ENCODE peak calls at places on chromosome 3, in eight cellular contexts. T is body of pancreas, F is tibial nerve, B is SK-N-SH, C is HepG2, V is adrenal gland, H is cardiac muscle cell, Q is tibial artery. Z is an unnamed sample. For H3K36me3, the result is how much of the 10 kb centered on the place peaks cover.

GRCh38 chr3:143998266-143998665 is 26.6 kb downstream of the DIPK2A start:
- DNase-seq in V (no peak), Q (peak), T (peak), C (no peak), B (no peak), F (peak), H (peak), Z (no peak)

GRCh38 chr3:143228405-143228804 is 108.8 kb downstream of the CHST2 start:
- DNase-seq in F (no peak), V (no peak), C (no peak), H (no peak), B (no peak), T (no peak), Q (no peak), Z (no peak)

GRCh38 chr3:153221748-153222162 is 59.7 kb downstream of the RAP2B start:
- DNase-seq in B (peak), H (peak), T (peak), F (peak), Q (peak), V (peak), C (no peak), Z (peak)

GRCh38 chr3:169505577-169506155 is 157.8 kb downstream of the MECOM start:
- DNase-seq in B (no peak), T (no peak), F (no peak), C (peak), Q (no peak), V (no peak), H (no peak), Z (no peak)

GRCh38 chr3:160390554-160391138 is 8.4 kb downstream of the IFT80 start:
- DNase-seq in B (no peak), H (no peak), V (no peak), C (no peak), T (no peak), Q (no peak), F (no peak), Z (no peak)

GRCh38 chr3:14549256-14549931 is 9.3 kb upstream of the GRIP2 start:
- DNase-seq in F (no peak), C (peak), V (no peak), H (no peak), T (no peak), B (peak), Q (no peak), Z (no peak)

GRCh38 chr3:31614162-31614921 is 81.6 kb downstream of the STT3B start:
- DNase-seq in F (no peak), V (no peak), C (no peak), B (no peak), H (no peak), Q (no peak), T (no peak), Z (no peak)

GRCh38 chr3:23629181-23629893 is 176.4 kb upstream of the UBE2E1 start:
- DNase-seq in F (no peak), C (no peak), T (peak), B (no peak), Q (no peak), H (peak), V (no peak), Z (no peak)

GRCh38 chr3:49006591-49007067 is 562 bp upstream of the WDR6 start:
- DNase-seq in B (peak), C (no peak), H (peak), F (no peak), T (peak), Q (peak), V (peak), Z (no peak)

GRCh38 chr3:115975353-115975752 is 352.0 kb downstream of the GAP43 start:
- DNase-seq in Q (no peak), H (peak), T (no peak), F (no peak), B (no peak), C (peak), V (no peak), Z (no peak)

GRCh38 chr3:4021162-4021561 is 221.9 kb downstream of the LRRN1 start:
- DNase-seq in Q (no peak), F (no peak), C (no peak), H (no peak), T (no peak), V (no peak), B (no peak), Z (no peak)

GRCh38 chr3:133535971-133536634 is 37.4 kb upstream of the CDV3 start:
- DNase-seq in T (peak), V (peak), H (peak), C (peak), B (no peak), Q (peak), F (peak), Z (no peak)

GRCh38 chr3:65342084-65342683 is 654.4 kb upstream of the ADAMTS9 start:
- DNase-seq in H (peak), C (peak), F (no peak), V (peak), Q (no peak), T (peak), B (no peak), Z (no peak)

GRCh38 chr3:183500349-183500748 is 55.2 kb downstream of the KLHL6 start:
- DNase-seq in V (no peak), F (no peak), C (no peak), Q (no peak), B (no peak), T (no peak), H (no peak), Z (no peak)

GRCh38 chr3:59809750-59810444 is 760.1 kb upstream of the CFAP20DC start:
- DNase-seq in T (peak), C (no peak), H (peak), V (no peak), F (peak), B (peak), Q (no peak), Z (no peak)

GRCh38 chr3:133888739-133889340 is 6.8 kb downstream of the RAB6B start:
- DNase-seq in B (no peak), F (no peak), H (no peak), V (no peak), T (no peak), C (no peak), Q (no peak), Z (peak)

GRCh38 chr3:172939651-172940293 is 189.2 kb downstream of the ECT2 start:
- DNase-seq in C (no peak), V (no peak), T (no peak), B (no peak), H (peak), F (no peak), Q (no peak), Z (no peak)

GRCh38 chr3:5274116-5274515 is 86.6 kb downstream of the EDEM1 start:
- DNase-seq in C (no peak), B (no peak), F (no peak), Q (no peak), H (no peak), V (no peak), T (no peak), Z (no peak)

GRCh38 chr3:182375921-182376320 is 417.4 kb upstream of the ATP11B start:
- DNase-seq in V (no peak), T (no peak), Q (no peak), B (no peak), C (no peak), F (no peak), H (no peak), Z (no peak)

GRCh38 chr3:174377096-174377495 is 482.0 kb upstream of the NAALADL2 start:
- DNase-seq in V (no peak), C (no peak), T (no peak), F (no peak), B (no peak), Q (no peak), H (no peak), Z (no peak)

GRCh38 chr3:155497930-155498647 is 204.6 kb upstream of the STRIT1 start:
- DNase-seq in F (no peak), T (no peak), H (peak), B (no peak), Q (no peak), C (peak), V (no peak), Z (no peak)

GRCh38 chr3:43477600-43477999 is 144.2 kb downstream of the ANO10 start:
- DNase-seq in T (peak), Q (no peak), F (no peak), B (no peak), V (peak), H (no peak), C (no peak), Z (no peak)

GRCh38 chr3:22960326-22960984 is 242.7 kb upstream of the UBE2E2 start:
- DNase-seq in H (peak), T (peak), F (peak), C (peak), Q (no peak), V (peak), B (peak), Z (no peak)

GRCh38 chr3:157398598-157398997 is 38.1 kb upstream of the PTX3 start:
- DNase-seq in T (no peak), Q (no peak), V (no peak), H (no peak), F (no peak), C (no peak), B (no peak), Z (no peak)

GRCh38 chr3:157443873-157444770 is 7.5 kb downstream of the PTX3 start:
- DNase-seq in C (no peak), H (peak), V (no peak), B (no peak), Q (no peak), T (no peak), F (no peak), Z (no peak)

GRCh38 chr3:19898725-19899124 is 35.3 kb downstream of the EFHB start:
- DNase-seq in Q (no peak), H (peak), F (no peak), B (no peak), T (no peak), V (no peak), C (peak), Z (no peak)

GRCh38 chr3:95721938-95722337 is 1092.5 kb upstream of the EPHA6 start:
- DNase-seq in Q (no peak), B (no peak), F (no peak), V (no peak), C (no peak), H (no peak), T (no peak), Z (no peak)

GRCh38 chr3:14508966-14509795 is 31.0 kb downstream of the GRIP2 start:
- DNase-seq in H (peak), B (peak), F (peak), C (peak), V (peak), T (peak), Q (peak), Z (no peak)

GRCh38 chr3:129116482-129116946 is 5.1 kb downstream of the RAB43 start:
- DNase-seq in C (peak), V (no peak), F (no peak), H (peak), Q (no peak), B (no peak), T (no peak), Z (no peak)

GRCh38 chr3:129120254-129121004 is 1.2 kb downstream of the RAB43 start:
- DNase-seq in F (peak), Q (peak), V (peak), B (peak), T (peak), H (peak), C (peak), Z (peak)

GRCh38 chr3:129119365-129120100 is 2.1 kb downstream of the RAB43 start:
- DNase-seq in B (no peak), V (peak), H (no peak), C (peak), F (no peak), Q (no peak), T (peak), Z (no peak)

GRCh38 chr3:129117134-129117533 is 4.5 kb downstream of the RAB43 start:
- DNase-seq in C (no peak), Q (no peak), T (no peak), B (no peak), H (no peak), F (no peak), V (no peak), Z (no peak)

DNA sequence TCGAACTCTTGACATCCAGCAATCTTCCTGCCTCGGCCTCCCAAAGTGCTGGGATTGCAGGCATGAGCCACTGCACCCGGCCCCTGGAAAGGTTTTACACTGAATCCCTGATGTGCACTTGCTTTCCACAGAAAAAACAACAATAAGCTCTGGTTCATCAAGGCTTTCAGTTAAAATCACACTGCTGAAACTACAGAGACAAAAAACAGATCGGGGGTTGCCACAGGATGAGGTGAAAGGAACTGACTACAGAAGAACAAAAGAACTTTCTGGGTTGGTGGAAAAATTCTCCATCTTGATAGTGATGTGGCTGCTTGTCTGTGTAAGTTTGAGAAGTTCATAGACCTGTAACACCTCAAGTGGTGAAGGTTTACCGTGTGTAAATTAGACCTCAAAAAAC is 2.9 kb downstream of the RAB43 start:
- DNase-seq in F (no peak), Q (no peak), T (no peak), B (no peak), H (no peak), C (no peak), V (no peak), Z (no peak)
- H3K4me3 ChIP-seq in F (no peak), Q (no peak), T (no peak), B (no peak), H (no peak), C (peak), V (no peak), Z (no peak)

GRCh38 chr3:33538678-33539339 is 98.6 kb upstream of the UBP1 start:
- DNase-seq in Q (no peak), V (no peak), H (no peak), T (no peak), B (no peak), C (no peak), F (no peak), Z (no peak)

GRCh38 chr3:33541918-33542317 is 101.7 kb upstream of the UBP1 start:
- DNase-seq in H (no peak), T (no peak), F (no peak), Q (no peak), V (no peak), B (no peak), C (no peak), Z (no peak)

GRCh38 chr3:33537135-33537534 is 96.9 kb upstream of the UBP1 start:
- DNase-seq in C (no peak), T (peak), B (no peak), V (no peak), Q (no peak), H (peak), F (no peak), Z (no peak)
- H3K36me3 ChIP-seq in C (under half), T (under half), B (half or more), V (under half), Q (under half), H (under half), F (under half), Z (under half)

GRCh38 chr3:125192190-125193035 is 20.1 kb downstream of the SLC12A8 start:
- DNase-seq in C (no peak), T (no peak), F (no peak), H (no peak), B (no peak), V (no peak), Q (no peak), Z (no peak)
- TF ChIP-seq CTCF in C (peak), T (no peak), F (no peak), H (peak), B (no peak), V (no peak), Q (no peak), Z (no peak)

GRCh38 chr3:8737301-8737700 is 3.7 kb downstream of the CAV3 start:
- DNase-seq in F (no peak), C (no peak), T (no peak), Q (no peak), H (no peak), B (no peak), V (no peak), Z (no peak)
- H3K4me3 ChIP-seq in F (no peak), C (no peak), T (no peak), Q (no peak), H (no peak), B (no peak), V (no peak), Z (no peak)

GRCh38 chr3:141442421-141442820 is 44.4 kb upstream of the RASA2 start:
- DNase-seq in B (no peak), H (peak), T (no peak), Q (no peak), F (no peak), V (no peak), C (no peak), Z (no peak)
- H3K36me3 ChIP-seq in B (half or more), H (under half), T (under half), Q (under half), F (under half), V (under half), C (under half), Z (half or more)

GRCh38 chr3:129608087-129608935 is 1.8 kb upstream of the PLXND1 start:
- DNase-seq in B (peak), F (no peak), H (peak), V (no peak), C (no peak), T (no peak), Q (no peak), Z (no peak)
- TF ChIP-seq CTCF in B (peak), F (peak), H (peak), V (no peak), C (peak), T (no peak), Q (no peak), Z (no peak)

DNA sequence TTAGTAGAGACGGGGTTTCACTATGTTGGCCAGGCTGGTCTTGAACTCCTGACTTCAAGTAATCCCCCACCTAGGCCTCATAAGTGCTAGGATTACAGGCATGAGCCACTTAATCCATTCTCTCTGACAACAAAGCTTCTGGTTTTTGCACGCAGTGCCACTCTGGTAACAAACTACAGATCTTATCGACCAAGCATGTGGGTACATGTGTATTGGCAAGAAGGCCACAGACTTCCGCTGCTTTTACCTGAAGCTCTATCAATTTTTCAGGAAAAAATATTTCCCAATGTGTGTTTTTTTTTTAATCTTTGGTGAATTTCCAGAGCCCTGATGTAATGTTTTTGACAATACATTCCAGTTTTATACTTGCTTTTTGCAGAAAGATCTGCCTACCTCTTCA is 182.5 kb downstream of the PCCB start:
- DNase-seq in V (no peak), Q (no peak), B (no peak), T (no peak), H (no peak), C (no peak), F (no peak), Z (no peak)
- H3K4me3 ChIP-seq in V (no peak), Q (no peak), B (no peak), T (no peak), H (no peak), C (no peak), F (no peak), Z (no peak)

GRCh38 chr3:13338231-13338630 is 81.9 kb downstream of the NUP210 start:
- DNase-seq in Q (no peak), V (no peak), B (no peak), F (no peak), H (no peak), C (no peak), T (no peak), Z (no peak)
- H3K36me3 ChIP-seq in Q (under half), V (under half), B (under half), F (under half), H (under half), C (under half), T (under half), Z (under half)

DNA sequence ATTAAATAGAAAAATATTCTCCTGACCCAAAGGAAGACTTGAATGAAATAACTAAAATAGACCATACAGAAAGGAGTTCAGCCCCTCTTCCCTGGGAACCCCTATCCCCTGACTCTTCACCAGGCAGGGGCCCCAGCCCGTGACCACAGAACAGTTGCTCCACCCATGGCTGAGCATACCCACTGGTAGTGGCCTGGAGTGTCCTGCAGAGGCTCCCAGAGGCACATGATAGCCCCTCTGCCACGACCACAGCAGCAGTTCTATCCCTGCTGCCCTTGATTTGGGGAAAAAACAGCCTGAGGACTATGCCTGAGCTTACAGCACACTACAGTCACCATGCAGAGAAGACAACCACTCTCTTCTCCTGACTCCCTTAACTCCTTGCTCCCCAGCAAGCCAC is 31.8 kb downstream of the TTC14 start:
- DNase-seq in V (no peak), T (no peak), Q (no peak), F (no peak), H (no peak), C (no peak), B (no peak), Z (no peak)
- TF ChIP-seq CTCF in V (no peak), T (no peak), Q (no peak), F (no peak), H (no peak), C (peak), B (no peak), Z (no peak)

Z was measured in right atrium auricular region.